ENCODE peak calls at places on chromosomes 4 and X, in four cellular contexts. Z is cardiac muscle cell, X is kidney epithelial cell, L is neural progenitor cell. A is an unnamed sample.

GRCh38 chr4:152709675-152710438 is 30.1 kb upstream of the TMEM154 start:
- DNase-seq in L (no peak), Z (peak; percentile 39), X (no peak), A (no peak)

GRCh38 chrX:54087661-54088060 is 43.4 kb upstream of the PHF8 start:
- DNase-seq in Z (no peak), X (no peak), L (no peak), A (no peak)

GRCh38 chrX:13579696-13580095 is 10.3 kb downstream of the EGFL6 start:
- DNase-seq in Z (no peak), X (no peak), L (no peak), A (no peak)

GRCh38 chr4:24794916-24795665 is at the start of gene SOD3:
- DNase-seq in Z (peak; percentile 96), L (peak; percentile 82), X (peak; percentile 18), A (no peak)

GRCh38 chr4:157222764-157223145 is 2.2 kb downstream of the GRIA2 start:
- DNase-seq in X (no peak), Z (no peak), L (no peak), A (no peak)

GRCh38 chr4:116925900-116926457 is 159.4 kb downstream of the TRAM1L1 start:
- DNase-seq in Z (no peak), L (peak; percentile 84), X (no peak), A (no peak)

GRCh38 chrX:45699158-45699557 is 498.5 kb upstream of the DIPK2B start:
- DNase-seq in L (no peak), Z (peak; percentile 57), X (no peak), A (no peak)

GRCh38 chr4:37522996-37523395 is 163.2 kb downstream of the RELL1 start:
- DNase-seq in X (no peak), Z (no peak), L (no peak), A (no peak)

GRCh38 chr4:118154643-118155042 is 120.4 kb downstream of the NDST3 start:
- DNase-seq in Z (no peak), L (no peak), X (peak; percentile 18), A (peak; percentile 75)

GRCh38 chrX:154815274-154815818 is 10.1 kb upstream of the MPP1 start:
- DNase-seq in X (no peak), L (no peak), Z (peak; percentile 44), A (no peak)

GRCh38 chrX:107566603-107567262 is 61.6 kb upstream of the PRPS1 start:
- DNase-seq in Z (peak; percentile 3), L (no peak), X (no peak), A (no peak)

GRCh38 chr4:99144070-99144469 is at the start of gene ADH4:
- DNase-seq in L (peak; percentile 10), Z (peak; percentile 55), X (no peak), A (no peak)

GRCh38 chr4:23654791-23655190 is 235.1 kb downstream of the PPARGC1A start:
- DNase-seq in Z (no peak), X (no peak), L (no peak), A (no peak)

GRCh38 chr4:8248091-8248490 is 21.5 kb upstream of the HTRA3 start:
- DNase-seq in L (no peak), X (no peak), Z (peak; percentile 76), A (no peak)

GRCh38 chr4:177557416-177557815 is 115.2 kb upstream of the AGA start:
- DNase-seq in X (no peak), Z (no peak), L (no peak), A (no peak)

GRCh38 chr4:113383111-113383785 is 333.8 kb downstream of the ANK2 start:
- DNase-seq in Z (peak; percentile 93), X (no peak), L (no peak), A (peak; percentile 41)

GRCh38 chr4:69773443-69773842 is 13.0 kb upstream of the SULT1B1 start:
- DNase-seq in Z (peak; percentile 65), X (no peak), L (no peak), A (no peak)

GRCh38 chr4:158805628-158806471 is 37.0 kb downstream of the FNIP2 start:
- DNase-seq in Z (no peak), X (no peak), L (no peak), A (no peak)

GRCh38 chr4:13496605-13497004 is 12.5 kb upstream of the RAB28 start:
- DNase-seq in X (no peak), Z (no peak), L (no peak), A (no peak)

GRCh38 chrX:139126493-139126892 is 404.0 kb upstream of the F9 start:
- DNase-seq in X (peak; percentile 7), L (peak; percentile 65), Z (no peak), A (no peak)

GRCh38 chr4:13159041-13159620 is 325.0 kb downstream of the RAB28 start:
- DNase-seq in Z (no peak), L (no peak), X (no peak), A (no peak)

GRCh38 chrX:39613508-39613921 is 484.2 kb downstream of the BCOR start:
- DNase-seq in Z (peak; percentile 28), L (peak; percentile 88), X (peak; percentile 49), A (no peak)

GRCh38 chr4:45294464-45294863 is 568.1 kb upstream of the GNPDA2 start:
- DNase-seq in L (no peak), X (no peak), Z (no peak), A (no peak)

GRCh38 chrX:116749943-116750342 is 287.2 kb upstream of the CT83 start:
- DNase-seq in X (no peak), Z (no peak), L (no peak), A (no peak)

GRCh38 chrX:117987376-117987775 is 129.2 kb downstream of the KLHL13 start:
- DNase-seq in Z (no peak), X (no peak), L (no peak), A (no peak)

DNA sequence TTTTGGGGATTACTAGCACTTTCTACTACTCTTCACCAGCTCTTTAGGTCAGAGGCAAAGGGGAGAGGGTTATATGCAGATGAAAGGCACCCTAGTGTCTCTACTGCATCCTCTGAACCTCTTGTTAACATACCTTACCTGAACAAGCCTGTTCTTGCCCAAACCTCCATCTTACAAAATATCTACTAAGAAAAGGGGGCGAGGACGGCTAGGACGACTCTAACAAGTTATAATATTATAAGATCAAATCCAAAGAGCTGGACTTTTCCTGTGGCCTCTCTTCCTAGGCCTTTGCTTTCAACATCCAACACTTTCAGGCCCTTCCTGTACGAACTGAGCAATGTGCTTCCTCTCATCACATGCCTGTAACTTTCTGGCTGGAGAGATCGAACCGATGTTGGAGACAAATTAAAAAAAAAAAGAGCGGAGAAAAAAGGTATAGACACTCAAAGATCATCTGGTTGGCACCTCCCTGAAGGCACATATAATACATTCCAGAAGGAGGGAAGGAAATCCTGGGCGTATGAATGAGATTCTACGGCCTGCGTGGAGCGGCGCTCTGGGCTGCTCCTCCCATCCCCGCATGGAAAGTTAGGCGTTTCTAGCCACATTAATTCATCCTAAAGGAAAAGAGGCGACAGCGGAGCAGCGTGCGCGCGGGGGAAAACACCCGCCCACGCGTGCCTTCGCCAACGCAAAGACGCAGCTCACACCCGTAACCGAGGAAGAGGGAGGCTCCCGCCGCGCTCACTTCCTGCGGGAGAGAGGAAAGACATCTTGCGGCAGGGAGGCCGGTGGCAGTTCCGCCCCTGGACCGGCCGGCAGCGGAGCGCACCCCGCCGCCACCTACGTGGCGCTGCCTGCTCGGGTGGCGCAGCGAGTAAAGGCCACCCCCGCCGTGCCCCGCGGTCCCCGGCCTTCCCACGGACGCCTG is 803 bp downstream of the PRDM5 start:
- DNase-seq in X (no peak), Z (peak; percentile 83), L (peak; percentile 69), A (no peak)
- H3K4me3 ChIP-seq in X (peak overlapping the region; percentile 79), Z (peak overlapping the region; percentile 71), L (peak overlapping the region; percentile 72), A (peak overlapping the region; percentile 60)

DNA sequence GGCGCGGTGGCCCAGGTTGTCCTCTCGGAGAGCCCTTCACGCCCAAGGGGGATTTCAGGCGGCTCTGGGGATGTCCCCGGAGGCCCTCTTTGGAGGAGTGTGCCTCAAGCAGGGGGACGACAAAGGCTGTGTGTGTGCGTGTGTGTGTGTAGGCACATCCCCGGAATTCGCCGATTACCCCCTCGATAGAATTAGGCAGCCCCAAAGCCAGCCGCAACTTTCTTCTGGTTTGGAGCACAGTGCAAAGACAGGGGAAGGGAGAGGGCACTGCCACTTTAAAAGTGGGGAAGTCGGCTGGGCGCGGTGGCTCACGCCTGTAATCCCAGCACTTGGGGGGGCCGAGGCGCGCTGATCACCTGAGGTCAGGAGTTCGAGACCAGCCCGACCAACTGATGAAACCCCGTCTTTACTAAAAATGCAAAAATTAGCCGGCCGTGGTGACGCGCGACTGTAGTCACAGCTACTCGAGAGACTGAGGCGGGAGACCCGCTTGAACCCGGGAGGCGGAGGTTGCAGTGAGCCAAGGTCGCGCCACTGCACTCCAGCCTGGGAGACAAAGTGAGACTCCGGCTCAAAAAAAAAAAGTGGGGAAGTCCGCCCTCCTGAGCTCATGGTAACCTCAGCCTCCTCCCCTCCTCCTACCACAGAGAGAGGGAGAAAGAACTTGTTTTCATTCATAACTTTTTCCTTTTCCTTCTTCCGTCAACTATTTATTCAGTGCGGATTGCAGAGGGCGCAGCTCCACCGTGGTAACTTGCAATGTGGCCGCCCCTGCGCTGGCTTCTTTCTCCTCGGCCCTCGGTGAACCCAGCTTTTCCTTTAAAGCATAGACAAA is 2.4 kb downstream of the SPRY1 start:
- DNase-seq in X (no peak), L (peak; percentile 79), Z (peak; percentile 79), A (no peak)
- TF ChIP-seq CTCF in X (no peak), L (peak; percentile 33), Z (no peak), A (no peak)

GRCh38 chr4:1200425-1201035 is 28.1 kb upstream of the SPON2 start:
- DNase-seq in X (peak; percentile 34), L (no peak), Z (peak; percentile 91), A (peak; percentile 82)

GRCh38 chr4:1198070-1198844 is 25.9 kb upstream of the SPON2 start:
- DNase-seq in Z (no peak), L (no peak), X (no peak), A (no peak)

GRCh38 chr4:1202526-1203378 is 30.4 kb upstream of the SPON2 start:
- DNase-seq in L (no peak), Z (no peak), X (no peak), A (no peak)

GRCh38 chr4:1201851-1202525 is 29.6 kb upstream of the SPON2 start:
- DNase-seq in L (no peak), X (no peak), Z (peak; percentile 95), A (no peak)

GRCh38 chr4:1199556-1200331 is 27.4 kb upstream of the SPON2 start:
- DNase-seq in L (no peak), X (no peak), Z (no peak), A (no peak)
- H3K4me3 ChIP-seq in L (no peak overlapping the region), X (no peak overlapping the region), Z (no peak overlapping the region), A (peak overlapping the region; percentile 8)

DNA sequence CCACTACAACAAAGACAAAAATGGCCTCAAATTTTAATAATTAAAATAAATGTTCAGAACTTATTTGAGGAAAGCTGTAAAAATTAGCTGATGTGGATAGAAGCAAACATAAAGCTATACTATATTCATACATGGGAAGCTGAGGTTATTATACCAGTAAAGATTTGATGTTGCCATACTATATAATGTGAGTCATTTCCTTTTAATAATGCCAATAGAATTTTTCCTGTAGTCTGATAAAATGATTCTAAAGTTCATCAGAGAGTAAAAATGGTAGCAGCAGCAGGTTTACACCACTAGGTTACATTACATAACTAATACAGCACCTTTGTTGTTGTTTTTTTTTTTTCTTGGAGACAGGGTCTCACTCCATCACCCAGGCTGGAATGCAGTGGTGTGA is 45.5 kb upstream of the CYP2U1 start:
- DNase-seq in Z (no peak), L (no peak), X (no peak), A (no peak)
- TF ChIP-seq CTCF in Z (no peak), L (no peak), X (no peak), A (no peak)

GRCh38 chr4:74794341-74794801 is at the start of gene BTC:
- DNase-seq in Z (peak; percentile 22), L (peak; percentile 24), X (no peak), A (no peak)
- H3K4me3 ChIP-seq in Z (peak within 1 kb of the TSS; percentile 38), L (peak within 1 kb of the TSS; percentile 48), X (peak within 1 kb of the TSS; percentile 62), A (peak within 1 kb of the TSS; percentile 40)

GRCh38 chrX:100413231-100413630 is 3.2 kb upstream of the PCDH19 start:
- DNase-seq in X (no peak), L (peak; percentile 79), Z (peak; percentile 73), A (peak; percentile 5)
- TF ChIP-seq CTCF in X (peak; percentile 38), L (peak; percentile 63), Z (peak; percentile 38), A (peak; percentile 19)

GRCh38 chrX:79138658-79139241 is 5.7 kb upstream of the GPR174 start:
- DNase-seq in X (no peak), L (no peak), Z (no peak), A (no peak)
- H3K4me3 ChIP-seq in X (no peak overlapping the region), L (no peak overlapping the region), Z (no peak overlapping the region), A (no peak overlapping the region)

A was measured in HFF-Myc.